ENCODE peak calls at places on chromosomes 1 and 21, in eight cellular contexts. O, A, W, E, G, D, F and Z are unnamed samples.

GRCh38 chr1:62689524-62689923 is 1.3 kb upstream of the DOCK7 start:
- DNase-seq in F (no peak), O (no peak), E (no peak), W (peak; percentile 80), A (peak; percentile 43), G (no peak), D (no peak), Z (peak; percentile 12)

GRCh38 chr1:22860883-22861385 is 111.7 kb downstream of the LACTBL1 start:
- DNase-seq in G (no peak), F (no peak), D (no peak), A (no peak), W (no peak), O (no peak), E (no peak), Z (no peak)

GRCh38 chr1:6207921-6208320 is 2.0 kb downstream of the RNF207 start:
- DNase-seq in D (no peak), O (no peak), E (no peak), G (no peak), A (no peak), W (no peak), F (no peak), Z (no peak)

GRCh38 chr1:21847223-21848205 is 35.4 kb downstream of the LDLRAD2 start:
- DNase-seq in W (no peak), G (no peak), A (no peak), F (no peak), E (no peak), O (no peak), D (no peak), Z (no peak)

GRCh38 chr1:36349241-36349671 is 25.8 kb upstream of the EVA1B start:
- DNase-seq in D (no peak), E (no peak), G (no peak), O (no peak), A (no peak), F (no peak), W (peak; percentile 59), Z (no peak)

GRCh38 chr1:18429654-18430053 is 51.1 kb upstream of the KLHDC7A start:
- DNase-seq in G (no peak), D (no peak), W (no peak), F (no peak), A (no peak), E (no peak), O (no peak), Z (no peak)

GRCh38 chr1:20716232-20716631 is 1.6 kb downstream of the KIF17 start:
- DNase-seq in F (no peak), E (no peak), G (no peak), A (no peak), W (no peak), O (no peak), D (no peak), Z (no peak)

GRCh38 chr1:214026985-214027384 is 39.2 kb downstream of the PROX1 start:
- DNase-seq in G (no peak), D (no peak), A (no peak), F (no peak), O (no peak), W (no peak), E (no peak), Z (no peak)

GRCh38 chr21:31732891-31733520 is 1.1 kb upstream of the SCAF4 start:
- DNase-seq in A (no peak), W (peak; percentile 26), G (no peak), F (peak; percentile 9), O (no peak), E (no peak), D (no peak), Z (peak; percentile 41)

GRCh38 chr1:36609241-36610027 is 126.7 kb upstream of the CSF3R start:
- DNase-seq in F (peak; percentile 62), D (no peak), E (peak; percentile 10), G (no peak), W (peak; percentile 16), A (no peak), O (peak; percentile 55), Z (no peak)

GRCh38 chr1:198495635-198496034 is 44.8 kb downstream of the ATP6V1G3 start:
- DNase-seq in W (peak; percentile 95), D (no peak), E (no peak), F (no peak), G (no peak), O (no peak), A (no peak), Z (no peak)

GRCh38 chr1:2025491-2025981 is 6.4 kb downstream of the GABRD start:
- DNase-seq in D (peak; percentile 64), A (no peak), W (no peak), O (no peak), F (no peak), G (no peak), E (no peak), Z (peak; percentile 54)

GRCh38 chr1:93255222-93256079 is 74.9 kb downstream of the CCDC18 start:
- DNase-seq in G (no peak), F (no peak), E (peak; percentile 38), O (no peak), W (peak; percentile 86), A (peak; percentile 59), D (no peak), Z (no peak)

GRCh38 chr1:7420706-7421105 is 350.4 kb upstream of the VAMP3 start:
- DNase-seq in O (peak; percentile 9), D (no peak), G (no peak), F (no peak), A (no peak), E (no peak), W (no peak), Z (peak; percentile 4)

GRCh38 chr1:202241376-202242079 is 47.9 kb downstream of the LGR6 start:
- DNase-seq in O (peak; percentile 61), F (no peak), G (no peak), D (no peak), W (no peak), A (no peak), E (no peak), Z (no peak)

GRCh38 chr1:51487628-51488027 is 31.4 kb downstream of the EPS15 start:
- DNase-seq in G (no peak), E (no peak), W (no peak), D (no peak), F (no peak), A (no peak), O (no peak), Z (no peak)

GRCh38 chr1:233662503-233663105 is 48.7 kb downstream of the KCNK1 start:
- DNase-seq in D (no peak), F (no peak), W (peak; percentile 61), O (no peak), A (no peak), G (no peak), E (no peak), Z (no peak)

GRCh38 chr1:116777831-116778830 is 23.9 kb downstream of the CD2 start:
- DNase-seq in G (no peak), E (no peak), O (no peak), D (no peak), F (no peak), A (no peak), W (peak; percentile 83), Z (no peak)

GRCh38 chr1:89198500-89199072 is at the start of gene GBP4:
- DNase-seq in W (peak; percentile 1), A (no peak), F (no peak), E (no peak), O (peak; percentile 42), G (no peak), D (peak; percentile 52), Z (peak; percentile 54)

GRCh38 chr1:33612877-33613487 is 140.5 kb downstream of the ZSCAN20 start:
- DNase-seq in G (no peak), W (peak; percentile 45), E (peak; percentile 10), O (peak; percentile 61), D (peak; percentile 55), F (peak; percentile 75), A (peak; percentile 43), Z (peak; percentile 59)

GRCh38 chr1:225319951-225320350 is 107.9 kb downstream of the LBR start:
- DNase-seq in F (no peak), O (no peak), E (no peak), D (no peak), W (no peak), G (no peak), A (no peak), Z (no peak)

GRCh38 chr1:25430666-25431494 is at the start of gene MACO1:
- DNase-seq in D (peak; percentile 97), G (peak; percentile 96), O (peak; percentile 97), W (peak; percentile 91), A (peak; percentile 89), E (peak; percentile 83), F (peak; percentile 99), Z (peak; percentile 98)
- TF ChIP-seq CTCF in D (no peak), G (no peak), O (no peak), W (no peak), A (no peak), E (no peak), F (no peak), Z (no peak)

GRCh38 chr1:26692211-26692792 is 3.5 kb upstream of the ARID1A start:
- DNase-seq in F (peak; percentile 68), O (peak; percentile 83), A (peak; percentile 80), W (peak; percentile 97), G (peak; percentile 87), E (peak; percentile 83), D (peak; percentile 89), Z (peak; percentile 80)
- TF ChIP-seq CTCF in F (no peak), O (no peak), A (peak; percentile 14), W (peak; percentile 12), G (no peak), E (peak; percentile 2), D (peak; percentile 16), Z (peak; percentile 36)

GRCh38 chr21:41653944-41654625 is 112.8 kb downstream of the RIPK4 start:
- DNase-seq in G (no peak), E (no peak), F (no peak), O (no peak), W (peak; percentile 84), D (no peak), A (no peak), Z (no peak)

GRCh38 chr21:41651830-41652229 is 115.0 kb downstream of the RIPK4 start:
- DNase-seq in O (no peak), E (no peak), G (no peak), W (no peak), A (no peak), D (no peak), F (no peak), Z (no peak)

GRCh38 chr21:41653243-41653943 is 113.5 kb downstream of the RIPK4 start:
- DNase-seq in W (no peak), E (no peak), G (no peak), D (no peak), O (no peak), A (no peak), F (no peak), Z (no peak)

GRCh38 chr21:41650526-41651145 is 116.2 kb downstream of the RIPK4 start:
- DNase-seq in D (no peak), E (no peak), A (no peak), W (no peak), O (no peak), G (no peak), F (no peak), Z (no peak)

DNA sequence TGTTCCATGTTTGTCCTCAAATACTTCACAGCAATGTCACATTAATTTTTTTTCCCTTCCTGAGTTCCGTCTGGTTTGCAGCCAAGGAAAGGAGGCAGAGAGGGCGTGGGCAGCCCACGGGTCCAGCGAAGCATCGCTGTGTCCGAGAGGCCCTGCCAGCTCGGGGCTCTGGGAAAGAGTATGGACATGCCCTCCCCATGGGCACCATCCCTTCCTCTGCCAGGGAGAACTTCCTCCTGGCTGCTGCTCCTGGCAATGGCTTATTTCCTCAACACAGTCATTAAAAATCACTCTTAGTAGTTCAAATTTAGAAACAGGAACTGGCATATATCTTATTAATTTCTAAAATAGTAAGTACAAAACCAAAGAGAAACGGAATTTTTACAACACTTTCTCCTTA is 115.5 kb downstream of the RIPK4 start:
- DNase-seq in O (no peak), G (no peak), W (no peak), D (no peak), E (no peak), A (no peak), F (no peak), Z (no peak)
- TF ChIP-seq CTCF in O (no peak), G (no peak), W (no peak), D (no peak), E (no peak), A (no peak), F (no peak), Z (no peak)

GRCh38 chr1:75127916-75128717 is 6.1 kb upstream of the LHX8 start:
- DNase-seq in O (no peak), D (no peak), E (no peak), F (no peak), A (no peak), G (no peak), W (no peak), Z (no peak)
- TF ChIP-seq CTCF in O (no peak), D (no peak), E (no peak), F (no peak), A (no peak), G (no peak), W (no peak), Z (no peak)